ENCODE peak calls at places on chromosomes 3 and 15, in four cellular contexts. One of them, this sample, is unnamed.

GRCh38 chr3:30512596-30512995 is 93.8 kb upstream of the TGFBR2 start:
- DNase-seq in AG09319: no peak
- DNase-seq in HFF-Myc: no peak
- DNase-seq in Peyer's patch: no peak
- DNase-seq in this sample: no peak

GRCh38 chr15:77959094-77959879 is 118.2 kb downstream of the TBC1D2B start:
- DNase-seq in AG09319: no peak
- DNase-seq in Peyer's patch: peak
- DNase-seq in HFF-Myc: peak
- DNase-seq in this sample: peak

GRCh38 chr15:77035584-77035983 is 35.3 kb downstream of the TSPAN3 start:
- DNase-seq in Peyer's patch: peak
- DNase-seq in AG09319: no peak
- DNase-seq in HFF-Myc: no peak
- DNase-seq in this sample: no peak

GRCh38 chr15:39287322-39288195 is 293.3 kb upstream of the THBS1 start:
- DNase-seq in HFF-Myc: no peak
- DNase-seq in AG09319: no peak
- DNase-seq in Peyer's patch: no peak
- DNase-seq in this sample: no peak

GRCh38 chr3:29245441-29245840 is 35.4 kb upstream of the RBMS3 start:
- DNase-seq in Peyer's patch: no peak
- DNase-seq in HFF-Myc: no peak
- DNase-seq in AG09319: no peak
- DNase-seq in this sample: no peak

GRCh38 chr3:24222165-24222805 is 272.4 kb downstream of the THRB start:
- DNase-seq in HFF-Myc: no peak
- DNase-seq in Peyer's patch: no peak
- DNase-seq in AG09319: no peak
- DNase-seq in this sample: no peak

GRCh38 chr3:10283638-10284037 is 9.1 kb downstream of the GHRL start:
- DNase-seq in AG09319: no peak
- DNase-seq in Peyer's patch: no peak
- DNase-seq in HFF-Myc: no peak
- DNase-seq in this sample: no peak

GRCh38 chr3:126125781-126126251 is 41.9 kb upstream of the SLC41A3 start:
- DNase-seq in HFF-Myc: no peak
- DNase-seq in Peyer's patch: peak
- DNase-seq in AG09319: no peak
- DNase-seq in this sample: no peak

GRCh38 chr3:194140520-194141414 is 4.8 kb downstream of the HES1 start:
- DNase-seq in Peyer's patch: peak
- DNase-seq in HFF-Myc: no peak
- DNase-seq in AG09319: no peak
- DNase-seq in this sample: peak

GRCh38 chr3:186882881-186883685 is 40.6 kb downstream of the ADIPOQ start:
- DNase-seq in Peyer's patch: no peak
- DNase-seq in AG09319: no peak
- DNase-seq in HFF-Myc: peak
- DNase-seq in this sample: no peak

GRCh38 chr3:116863842-116864626 is 154.5 kb downstream of the TUSC7 start:
- DNase-seq in AG09319: peak
- DNase-seq in HFF-Myc: peak
- DNase-seq in Peyer's patch: no peak
- DNase-seq in this sample: no peak

GRCh38 chr3:178405456-178405970 is 130.7 kb upstream of the KCNMB2 start:
- DNase-seq in HFF-Myc: no peak
- DNase-seq in Peyer's patch: no peak
- DNase-seq in AG09319: no peak
- DNase-seq in this sample: no peak

GRCh38 chr3:24069045-24069444 is 124.0 kb downstream of the NR1D2 start:
- DNase-seq in Peyer's patch: no peak
- DNase-seq in HFF-Myc: no peak
- DNase-seq in AG09319: no peak
- DNase-seq in this sample: no peak

GRCh38 chr15:52733696-52734255 is 54.6 kb upstream of the ATOSA start:
- DNase-seq in AG09319: no peak
- DNase-seq in Peyer's patch: no peak
- DNase-seq in HFF-Myc: no peak
- DNase-seq in this sample: no peak

GRCh38 chr3:109882144-109882543 is 544.8 kb upstream of the DPPA4 start:
- DNase-seq in Peyer's patch: no peak
- DNase-seq in AG09319: no peak
- DNase-seq in HFF-Myc: no peak
- DNase-seq in this sample: no peak

GRCh38 chr3:56347219-56347871 is 120.9 kb downstream of the ERC2 start:
- DNase-seq in AG09319: no peak
- DNase-seq in HFF-Myc: no peak
- DNase-seq in Peyer's patch: no peak
- DNase-seq in this sample: peak

GRCh38 chr3:69411331-69411730 is 25.4 kb upstream of the FRMD4B start:
- DNase-seq in AG09319: no peak
- DNase-seq in Peyer's patch: no peak
- DNase-seq in HFF-Myc: no peak
- DNase-seq in this sample: no peak

GRCh38 chr3:117104792-117105191 is 395.2 kb downstream of the TUSC7 start:
- DNase-seq in Peyer's patch: no peak
- DNase-seq in HFF-Myc: no peak
- DNase-seq in AG09319: no peak
- DNase-seq in this sample: no peak

GRCh38 chr3:198113219-198114053 is 153.4 kb downstream of the LMLN start:
- DNase-seq in AG09319: no peak
- DNase-seq in Peyer's patch: no peak
- DNase-seq in HFF-Myc: no peak
- DNase-seq in this sample: peak

GRCh38 chr3:15331606-15332404 is 581 bp downstream of the SH3BP5 start:
- DNase-seq in AG09319: no peak
- DNase-seq in Peyer's patch: peak
- DNase-seq in HFF-Myc: no peak
- DNase-seq in this sample: peak

GRCh38 chr15:37135225-37135624 is 34.9 kb upstream of the MEIS2 start:
- DNase-seq in Peyer's patch: no peak
- DNase-seq in HFF-Myc: peak
- DNase-seq in AG09319: no peak
- DNase-seq in this sample: no peak

GRCh38 chr3:72446406-72447058 is 401.7 kb downstream of the SHQ1 start:
- DNase-seq in Peyer's patch: no peak
- DNase-seq in HFF-Myc: peak
- DNase-seq in AG09319: no peak
- DNase-seq in this sample: no peak

GRCh38 chr3:105862217-105862616 is 6.6 kb downstream of the CBLB start:
- DNase-seq in AG09319: no peak
- DNase-seq in HFF-Myc: no peak
- DNase-seq in Peyer's patch: no peak
- DNase-seq in this sample: peak
- TF ChIP-seq CTCF in AG09319: no peak
- TF ChIP-seq CTCF in HFF-Myc: no peak
- TF ChIP-seq CTCF in Peyer's patch: no peak
- TF ChIP-seq CTCF in this sample: no peak

DNA sequence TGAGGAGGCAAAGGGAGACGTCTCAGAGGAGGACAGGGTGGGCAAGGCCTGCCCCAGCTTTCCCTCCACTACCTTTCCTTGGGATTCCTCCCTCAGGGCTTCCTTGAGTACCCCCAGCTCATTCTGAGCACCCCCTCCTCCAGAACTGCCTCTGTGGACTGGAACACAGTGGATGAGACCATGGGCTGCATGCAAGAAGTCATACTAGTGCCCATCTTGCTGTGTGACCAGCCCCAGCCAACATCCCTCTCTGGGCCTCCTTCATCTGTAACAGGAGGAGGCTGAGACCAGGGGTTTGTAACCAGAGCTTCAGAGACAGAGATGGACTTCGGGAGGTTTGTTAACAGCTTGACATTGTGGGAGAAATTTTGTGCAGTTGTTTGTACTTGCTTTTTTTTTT is 25.6 kb downstream of the FEM1B start:
- DNase-seq in Peyer's patch: no peak
- DNase-seq in HFF-Myc: no peak
- DNase-seq in AG09319: no peak
- DNase-seq in this sample: no peak
- TF ChIP-seq CTCF in Peyer's patch: no peak
- TF ChIP-seq CTCF in HFF-Myc: no peak
- TF ChIP-seq CTCF in AG09319: no peak
- TF ChIP-seq CTCF in this sample: no peak

GRCh38 chr15:70141376-70142071 is 43.8 kb upstream of the TLE3 start:
- DNase-seq in HFF-Myc: no peak
- DNase-seq in AG09319: no peak
- DNase-seq in Peyer's patch: no peak
- DNase-seq in this sample: no peak

GRCh38 chr15:70142072-70142321 is 44.3 kb upstream of the TLE3 start:
- DNase-seq in Peyer's patch: no peak
- DNase-seq in HFF-Myc: no peak
- DNase-seq in AG09319: no peak
- DNase-seq in this sample: no peak

GRCh38 chr15:70140031-70140542 is 42.4 kb upstream of the TLE3 start:
- DNase-seq in AG09319: no peak
- DNase-seq in Peyer's patch: no peak
- DNase-seq in HFF-Myc: no peak
- DNase-seq in this sample: no peak

GRCh38 chr15:70142322-70143191 is 44.8 kb upstream of the TLE3 start:
- DNase-seq in HFF-Myc: no peak
- DNase-seq in Peyer's patch: no peak
- DNase-seq in AG09319: no peak
- DNase-seq in this sample: no peak

GRCh38 chr15:70140543-70141375 is 43.0 kb upstream of the TLE3 start:
- DNase-seq in AG09319: no peak
- DNase-seq in Peyer's patch: peak
- DNase-seq in HFF-Myc: no peak
- DNase-seq in this sample: peak
- TF ChIP-seq CTCF in AG09319: no peak
- TF ChIP-seq CTCF in Peyer's patch: no peak
- TF ChIP-seq CTCF in HFF-Myc: no peak
- TF ChIP-seq CTCF in this sample: no peak

DNA sequence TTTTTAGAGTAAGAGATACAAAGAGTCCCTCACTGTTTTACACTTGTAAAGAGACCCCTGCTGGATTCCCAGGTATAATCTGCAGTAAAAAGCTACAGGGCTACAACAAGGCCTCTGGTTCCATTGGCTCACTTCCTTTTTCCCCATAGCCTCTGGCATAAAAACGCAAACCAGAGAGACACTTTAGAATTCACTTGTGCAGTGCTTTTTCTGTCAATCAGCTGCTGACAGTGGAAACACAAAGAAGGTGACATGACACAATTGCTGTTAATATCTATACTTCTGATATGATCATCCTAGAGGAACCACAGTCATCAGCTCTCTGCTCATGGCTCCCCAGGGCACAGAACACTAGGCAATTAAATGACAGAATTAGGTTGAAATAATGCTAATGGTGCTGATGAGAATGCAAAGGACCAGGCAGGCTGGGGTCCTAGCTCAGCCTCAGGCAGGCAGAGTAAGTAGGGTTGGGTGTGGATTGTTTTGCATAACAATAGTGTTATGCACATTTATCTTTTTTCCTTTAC is 667.9 kb upstream of the CFAP20DC start:
- DNase-seq in Peyer's patch: no peak
- DNase-seq in HFF-Myc: no peak
- DNase-seq in AG09319: no peak
- DNase-seq in this sample: no peak
- TF ChIP-seq CTCF in Peyer's patch: no peak
- TF ChIP-seq CTCF in HFF-Myc: no peak
- TF ChIP-seq CTCF in AG09319: no peak
- TF ChIP-seq CTCF in this sample: no peak

GRCh38 chr3:140942221-140943104 is 827 bp downstream of the SLC25A36 start:
- DNase-seq in HFF-Myc: no peak
- DNase-seq in AG09319: no peak
- DNase-seq in Peyer's patch: peak
- DNase-seq in this sample: peak
- TF ChIP-seq CTCF in HFF-Myc: no peak
- TF ChIP-seq CTCF in AG09319: no peak
- TF ChIP-seq CTCF in Peyer's patch: no peak
- TF ChIP-seq CTCF in this sample: no peak